ENCODE peak calls at places on chromosomes 13 and 19, in six cellular contexts. M is upper lobe of right lung; K is pancreas; J is iPS DF 6.9; T is CD4-positive, CD25-positive, alpha-beta regulatory T cell; L is fibroblast of lung. Y is an unnamed sample.
A peak's percentile ranks its signal among the peaks of the same experiment; 100 is the strongest.

GRCh38 chr13:35855531-35856019 is 275.6 kb downstream of the DCLK1 start:
- DNase-seq in M (no peak), K (no peak), J (peak; percentile 75), T (no peak), L (no peak), Y (no peak)

GRCh38 chr13:40348096-40348679 is 318.3 kb downstream of the FOXO1 start:
- DNase-seq in M (no peak), K (no peak), J (no peak), T (no peak), L (no peak), Y (peak; percentile 16)

GRCh38 chr19:33459691-33460090 is 61.9 kb downstream of the PEPD start:
- DNase-seq in M (peak; percentile 41), K (no peak), J (no peak), T (no peak), L (no peak), Y (no peak)

GRCh38 chr13:40456397-40456958 is 210.0 kb downstream of the FOXO1 start:
- DNase-seq in M (no peak), K (no peak), J (no peak), T (no peak), L (no peak), Y (no peak)

GRCh38 chr19:19642506-19643157 is 825 bp downstream of the GMIP start:
- DNase-seq in M (no peak), K (no peak), J (no peak), T (no peak), L (no peak), Y (no peak)

GRCh38 chr19:49862411-49863253 is 4.7 kb downstream of the PNKP start:
- DNase-seq in M (peak; percentile 70), K (peak; percentile 56), J (no peak), T (no peak), L (no peak), Y (no peak)

GRCh38 chr19:48333467-48334384 is 8.4 kb downstream of the EMP3 start:
- DNase-seq in M (peak; percentile 97), K (peak; percentile 95), J (no peak), T (peak; percentile 93), L (peak; percentile 93), Y (peak; percentile 93)

GRCh38 chr19:54096642-54097106 is 3.9 kb downstream of the OSCAR start:
- DNase-seq in M (no peak), K (no peak), J (no peak), T (no peak), L (peak; percentile 41), Y (no peak)

GRCh38 chr19:47598407-47599349 is 10.3 kb upstream of the BICRA start:
- DNase-seq in M (no peak), K (no peak), J (no peak), T (no peak), L (peak; percentile 96), Y (peak; percentile 81)

GRCh38 chr19:35777411-35777841 is 2.1 kb downstream of the ARHGAP33 start:
- DNase-seq in M (no peak), K (no peak), J (no peak), T (no peak), L (no peak), Y (no peak)

GRCh38 chr13:81757348-81757950 is 1416.5 kb upstream of the SPRY2 start:
- DNase-seq in M (no peak), K (no peak), J (no peak), T (no peak), L (no peak), Y (no peak)

GRCh38 chr13:94454906-94455305 is 24.6 kb downstream of the DCT start:
- DNase-seq in M (no peak), K (no peak), J (no peak), T (no peak), L (peak; percentile 62), Y (no peak)

GRCh38 chr13:99796175-99796819 is 175.3 kb downstream of the ZIC5 start:
- DNase-seq in M (no peak), K (no peak), J (peak; percentile 66), T (no peak), L (peak; percentile 51), Y (no peak)

GRCh38 chr13:71525004-71525403 is 342.0 kb downstream of the DACH1 start:
- DNase-seq in M (no peak), K (no peak), J (no peak), T (no peak), L (peak; percentile 32), Y (no peak)

GRCh38 chr13:93881418-93881817 is 598.1 kb downstream of the DCT start:
- DNase-seq in M (no peak), K (no peak), J (no peak), T (no peak), L (peak; percentile 85), Y (no peak)

GRCh38 chr19:52410276-52410675 is 12.6 kb downstream of the ZNF528 start:
- DNase-seq in M (no peak), K (no peak), J (no peak), T (no peak), L (no peak), Y (no peak)

GRCh38 chr19:21492932-21493906 is 12.2 kb upstream of the ZNF429 start:
- DNase-seq in M (no peak), K (no peak), J (no peak), T (no peak), L (no peak), Y (peak; percentile 53)

GRCh38 chr13:40102854-40103253 is 447.4 kb downstream of the COG6 start:
- DNase-seq in M (no peak), K (no peak), J (no peak), T (peak; percentile 32), L (no peak), Y (no peak)

GRCh38 chr13:94722596-94722995 is 10.3 kb upstream of the SOX21 start:
- DNase-seq in M (no peak), K (no peak), J (no peak), T (no peak), L (no peak), Y (no peak)

GRCh38 chr19:35206379-35206778 is 22.2 kb downstream of the FAM187B start:
- DNase-seq in M (no peak), K (no peak), J (no peak), T (peak; percentile 78), L (no peak), Y (no peak)

GRCh38 chr13:45473627-45474026 is 8.9 kb downstream of the COG3 start:
- DNase-seq in M (no peak), K (no peak), J (no peak), T (no peak), L (no peak), Y (no peak)

GRCh38 chr19:7373862-7374261 is 25.1 kb downstream of the ARHGEF18 start:
- DNase-seq in M (no peak), K (no peak), J (no peak), T (no peak), L (no peak), Y (no peak)

GRCh38 chr13:30165791-30166190 is 141.6 kb downstream of the KATNAL1 start:
- DNase-seq in M (no peak), K (no peak), J (no peak), T (no peak), L (no peak), Y (no peak)

GRCh38 chr13:24452044-24452443 is 60.5 kb downstream of the PARP4 start:
- DNase-seq in M (no peak), K (no peak), J (no peak), T (no peak), L (no peak), Y (no peak)
- H3K36me3 ChIP-seq in M (peaks cover 74% of the 10 kb centered on the region), K (peaks cover 30% of the 10 kb centered on the region), J (peaks cover 11% of the 10 kb centered on the region), T (peaks cover 83% of the 10 kb centered on the region), L (peaks cover 12% of the 10 kb centered on the region), Y (peaks cover 61% of the 10 kb centered on the region)

DNA sequence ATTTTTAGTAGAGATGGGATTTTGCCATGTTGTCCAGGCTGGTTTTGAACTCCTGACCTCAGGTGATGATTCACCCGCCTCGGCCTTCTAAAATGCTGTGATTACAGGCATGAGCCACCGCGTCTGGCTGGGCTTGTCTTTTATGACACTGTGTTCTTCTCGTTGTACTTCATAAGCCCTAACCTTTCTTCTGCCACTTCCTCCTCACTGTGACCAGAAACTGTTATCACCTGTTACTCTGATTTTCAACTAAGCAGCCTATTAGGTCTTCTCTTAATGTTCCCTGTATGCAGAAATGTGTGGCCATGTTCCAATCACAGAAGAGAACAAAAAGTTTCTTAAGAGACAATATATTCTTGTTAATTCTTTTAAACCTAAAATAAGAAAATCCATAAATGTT is 16.4 kb downstream of the ZNF790 start:
- DNase-seq in M (no peak), K (no peak), J (no peak), T (no peak), L (no peak), Y (no peak)
- H3K36me3 ChIP-seq in M (peaks cover 35% of the 10 kb centered on the region), K (peaks cover 18% of the 10 kb centered on the region), J (peaks cover 3% of the 10 kb centered on the region), T (peaks cover 55% of the 10 kb centered on the region), L (no peaks in the 10 kb centered on the region), Y (peaks cover 83% of the 10 kb centered on the region)

GRCh38 chr19:38703509-38703908 is 40.8 kb downstream of the CAPN12 start:
- DNase-seq in M (no peak), K (no peak), J (no peak), T (no peak), L (no peak), Y (no peak)

GRCh38 chr19:38704488-38705026 is 39.7 kb downstream of the CAPN12 start:
- DNase-seq in M (no peak), K (no peak), J (no peak), T (no peak), L (no peak), Y (no peak)

GRCh38 chr19:38707512-38708114 is 36.7 kb downstream of the CAPN12 start:
- DNase-seq in M (no peak), K (peak; percentile 76), J (no peak), T (no peak), L (no peak), Y (peak; percentile 82)

GRCh38 chr19:38706792-38707511 is 37.3 kb downstream of the CAPN12 start:
- DNase-seq in M (no peak), K (no peak), J (no peak), T (no peak), L (no peak), Y (no peak)

DNA sequence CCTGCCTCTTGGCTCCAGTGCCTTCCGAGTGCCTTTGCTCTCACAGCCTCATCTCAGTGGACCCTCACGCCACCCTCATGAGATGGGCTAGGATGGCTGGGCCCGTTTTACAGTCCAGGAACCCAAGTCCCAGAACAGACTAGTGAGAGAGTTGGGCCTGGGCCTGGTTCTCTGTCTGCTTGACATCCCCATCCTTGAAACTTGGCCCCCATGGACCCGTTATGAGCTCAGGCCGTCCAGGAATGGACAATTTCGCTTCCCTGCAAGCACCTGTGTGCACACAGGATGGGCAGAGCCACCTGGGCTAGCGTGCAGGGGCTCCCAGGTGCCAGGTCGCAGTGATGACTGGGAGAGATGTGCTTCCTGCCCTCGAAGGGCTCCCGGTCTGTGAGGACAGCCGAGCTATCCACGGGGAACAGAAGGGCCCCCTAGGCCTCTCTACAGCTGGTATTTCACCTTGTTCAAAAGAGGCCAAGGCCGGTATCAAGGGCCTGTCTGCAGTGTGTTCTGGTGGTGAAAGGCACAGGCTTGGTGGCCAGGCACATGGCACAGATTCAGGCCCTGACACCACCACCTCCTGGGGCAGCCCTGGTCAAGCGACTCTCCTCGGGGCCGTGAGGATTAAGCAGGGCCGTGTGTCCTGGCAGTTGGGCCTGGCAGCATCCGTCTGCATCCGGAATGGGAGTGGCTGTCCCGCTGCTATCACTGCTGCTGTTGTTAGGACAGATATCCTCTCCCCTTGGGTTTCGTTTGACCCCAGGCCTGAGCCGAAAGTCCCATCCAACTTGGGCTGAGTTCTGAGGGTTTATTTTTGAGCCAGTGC is 38.9 kb downstream of the CAPN12 start:
- DNase-seq in M (no peak), K (no peak), J (no peak), T (no peak), L (no peak), Y (peak; percentile 73)
- H3K36me3 ChIP-seq in M (peaks cover 99% of the 10 kb centered on the region), K (peaks cover 46% of the 10 kb centered on the region), J (peaks cover 68% of the 10 kb centered on the region), T (peaks cover 93% of the 10 kb centered on the region), L (peaks cover 74% of the 10 kb centered on the region), Y (peaks cover 98% of the 10 kb centered on the region)

DNA sequence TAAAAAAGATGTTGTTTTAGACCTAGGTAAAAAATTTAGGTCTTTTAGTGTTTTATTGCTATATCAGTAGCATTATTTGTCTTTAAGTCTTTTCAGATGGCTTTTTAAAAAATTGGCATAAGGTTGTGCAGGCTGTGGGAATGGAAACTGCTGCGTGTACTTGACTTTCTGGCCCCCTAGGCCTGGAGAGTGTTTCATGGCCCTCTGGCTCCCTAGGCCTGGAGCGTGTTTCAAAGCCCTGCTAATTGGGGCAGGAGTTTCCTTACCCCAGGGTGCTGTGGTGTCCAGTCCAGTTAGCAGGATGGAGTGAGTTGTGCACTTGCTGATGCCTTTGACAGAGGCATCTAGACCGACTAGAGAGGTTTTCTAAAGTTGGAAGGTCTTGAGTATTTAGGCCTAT is 23.8 kb downstream of the PRAM1 start:
- DNase-seq in M (no peak), K (no peak), J (no peak), T (no peak), L (no peak), Y (no peak)
- H3K36me3 ChIP-seq in M (peaks cover 87% of the 10 kb centered on the region), K (peaks cover 18% of the 10 kb centered on the region), J (peaks cover 44% of the 10 kb centered on the region), T (peaks cover 88% of the 10 kb centered on the region), L (peaks cover 11% of the 10 kb centered on the region), Y (peaks cover 54% of the 10 kb centered on the region)